ENCODE peak calls at places on chromosome 12, in six cellular contexts. L is KG1, A is glutamatergic neuron, E is GOT3, Z is hepatocyte, X is Ammon's horn. H is an unnamed sample.

GRCh38 chr12:131075194-131075593 is 121.5 kb downstream of the ADGRD1 start:
- DNase-seq in L (no peak), A (no peak), E (no peak), Z (no peak), X (no peak), H (peak; percentile 43)

GRCh38 chr12:46830731-46831334 is 5.0 kb upstream of the SLC38A4 start:
- DNase-seq in L (no peak), A (no peak), E (no peak), Z (peak; percentile 30), X (no peak), H (peak; percentile 64)

GRCh38 chr12:5904441-5904840 is 40.6 kb downstream of the ANO2 start:
- DNase-seq in L (no peak), A (no peak), E (no peak), Z (no peak), X (no peak), H (peak; percentile 43)

GRCh38 chr12:106138646-106139421 is at the start of gene NUAK1:
- DNase-seq in L (no peak), A (peak; percentile 86), E (no peak), Z (peak; percentile 86), X (peak; percentile 90), H (peak; percentile 95)

GRCh38 chr12:27967551-27968054 is 4.9 kb downstream of the PTHLH start:
- DNase-seq in L (no peak), A (no peak), E (no peak), Z (no peak), X (no peak), H (no peak)

GRCh38 chr12:124588689-124589318 is 21.4 kb upstream of the NCOR2 start:
- DNase-seq in L (no peak), A (no peak), E (no peak), Z (no peak), X (peak; percentile 70), H (no peak)

GRCh38 chr12:122138616-122139015 is 35.4 kb downstream of the IL31 start:
- DNase-seq in L (no peak), A (no peak), E (no peak), Z (no peak), X (peak; percentile 28), H (no peak)

GRCh38 chr12:49515266-49515665 is 23.6 kb upstream of the KCNH3 start:
- DNase-seq in L (no peak), A (no peak), E (no peak), Z (no peak), X (no peak), H (no peak)

GRCh38 chr12:68975811-68976210 is 42.8 kb upstream of the CPM start:
- DNase-seq in L (no peak), A (no peak), E (no peak), Z (no peak), X (no peak), H (no peak)

GRCh38 chr12:54983536-54984102 is 943 bp downstream of the TESPA1 start:
- DNase-seq in L (no peak), A (no peak), E (no peak), Z (no peak), X (no peak), H (no peak)

GRCh38 chr12:89521348-89522238 is 3.0 kb downstream of the GALNT4 start:
- DNase-seq in L (no peak), A (no peak), E (no peak), Z (no peak), X (no peak), H (no peak)

GRCh38 chr12:121452356-121453021 is 52.6 kb downstream of the RNF34 start:
- DNase-seq in L (no peak), A (no peak), E (no peak), Z (peak; percentile 33), X (no peak), H (no peak)

GRCh38 chr12:54935235-54935951 is 49.2 kb downstream of the TESPA1 start:
- DNase-seq in L (no peak), A (no peak), E (no peak), Z (peak; percentile 49), X (peak; percentile 24), H (no peak)

GRCh38 chr12:42459336-42459847 is 130.2 kb downstream of the PRICKLE1 start:
- DNase-seq in L (no peak), A (no peak), E (no peak), Z (no peak), X (no peak), H (no peak)

GRCh38 chr12:96208801-96209534 is 14.8 kb downstream of the ELK3 start:
- DNase-seq in L (no peak), A (no peak), E (no peak), Z (no peak), X (peak; percentile 41), H (no peak)

GRCh38 chr12:57148469-57149308 is 1.3 kb upstream of the LRP1-AS start:
- DNase-seq in L (no peak), A (no peak), E (no peak), Z (peak; percentile 68), X (peak; percentile 72), H (no peak)

GRCh38 chr12:124687695-124688301 is 120.4 kb upstream of the NCOR2 start:
- DNase-seq in L (peak; percentile 37), A (peak; percentile 59), E (no peak), Z (no peak), X (peak; percentile 87), H (no peak)

GRCh38 chr12:119578112-119578511 is 15.5 kb upstream of the TMEM233 start:
- DNase-seq in L (no peak), A (no peak), E (peak; percentile 25), Z (no peak), X (peak; percentile 60), H (peak; percentile 10)

GRCh38 chr12:102527256-102527720 is 46.9 kb upstream of the IGF1 start:
- DNase-seq in L (no peak), A (no peak), E (no peak), Z (no peak), X (no peak), H (no peak)

GRCh38 chr12:100044266-100044665 is 59.5 kb upstream of the ANKS1B start:
- DNase-seq in L (no peak), A (no peak), E (no peak), Z (no peak), X (no peak), H (no peak)

GRCh38 chr12:50505386-50505827 is 622 bp downstream of the DIP2B start:
- DNase-seq in L (no peak), A (peak; percentile 55), E (no peak), Z (peak; percentile 34), X (peak; percentile 51), H (no peak)

GRCh38 chr12:42372154-42372791 is 46.3 kb downstream of the PPHLN1 start:
- DNase-seq in L (peak; percentile 53), A (no peak), E (no peak), Z (peak; percentile 60), X (peak; percentile 73), H (no peak)

GRCh38 chr12:27965966-27966365 is 6.6 kb downstream of the PTHLH start:
- DNase-seq in L (no peak), A (no peak), E (no peak), Z (no peak), X (peak; percentile 15), H (no peak)

GRCh38 chr12:15928870-15929571 is 17.9 kb downstream of the DERA start:
- DNase-seq in L (no peak), A (peak; percentile 31), E (no peak), Z (no peak), X (peak; percentile 41), H (peak; percentile 63)

GRCh38 chr12:25585021-25585523 is 32.0 kb upstream of the LMNTD1 start:
- DNase-seq in L (no peak), A (no peak), E (no peak), Z (peak; percentile 16), X (peak; percentile 54), H (no peak)

GRCh38 chr12:50610171-50610570 is 105.4 kb downstream of the DIP2B start:
- DNase-seq in L (no peak), A (no peak), E (no peak), Z (no peak), X (no peak), H (no peak)

GRCh38 chr12:95322335-95322734 is 104.7 kb downstream of the VEZT start:
- DNase-seq in L (no peak), A (no peak), E (no peak), Z (no peak), X (no peak), H (no peak)

GRCh38 chr12:95918194-95918993 is 24.0 kb downstream of the CCDC38 start:
- DNase-seq in L (no peak), A (peak; percentile 33), E (no peak), Z (peak; percentile 71), X (peak; percentile 83), H (peak; percentile 56)

GRCh38 chr12:53113951-53114350 is 10.7 kb downstream of the SOAT2 start:
- DNase-seq in L (no peak), A (no peak), E (no peak), Z (no peak), X (no peak), H (no peak)

GRCh38 chr12:78562358-78563205 is 302.0 kb upstream of the SYT1 start:
- DNase-seq in L (no peak), A (no peak), E (no peak), Z (no peak), X (peak; percentile 26), H (no peak)

GRCh38 chr12:4787965-4788364 is 67.8 kb downstream of the GALNT8 start:
- DNase-seq in L (no peak), A (peak; percentile 63), E (no peak), Z (no peak), X (no peak), H (no peak)

H was measured in ecto neural progenitor cell.